ENCODE peak calls at places on chromosomes 1 and 21, in nine cellular contexts. U, F, S, I, Y, K, X, E and J are unnamed samples. For H3K4me1, the result is how much of the 10 kb centered on the place peaks cover.

GRCh38 chr1:3926956-3927355 is 26.9 kb upstream of the C1orf174 start:
- DNase-seq in U (no peak), F (no peak), S (no peak), I (no peak), Y (no peak), K (no peak), X (no peak), E (no peak), J (no peak)

GRCh38 chr1:160779662-160780397 is 16.1 kb upstream of the LY9 start:
- DNase-seq in U (no peak), F (peak), S (no peak), I (no peak), Y (no peak), K (no peak), X (no peak), E (no peak), J (no peak)

GRCh38 chr1:220880367-220880680 is 1.1 kb downstream of the HLX start:
- DNase-seq in U (peak), F (no peak), S (no peak), I (no peak), Y (no peak), K (no peak), X (no peak), E (no peak), J (no peak)

GRCh38 chr1:183622884-183623785 is 12.4 kb downstream of the ARPC5 start:
- DNase-seq in U (peak), F (peak), S (no peak), I (peak), Y (peak), K (no peak), X (peak), E (peak), J (peak)

GRCh38 chr1:62435231-62436038 is 1.4 kb upstream of the USP1 start:
- DNase-seq in U (no peak), F (no peak), S (peak), I (no peak), Y (peak), K (no peak), X (peak), E (no peak), J (peak)

GRCh38 chr21:44989943-44990780 is 50.3 kb downstream of the SLX9 start:
- DNase-seq in U (no peak), F (no peak), S (peak), I (peak), Y (peak), K (peak), X (no peak), E (no peak), J (no peak)

GRCh38 chr1:59900640-59901039 is 25.9 kb downstream of the CYP2J2 start:
- DNase-seq in U (no peak), F (no peak), S (no peak), I (no peak), Y (no peak), K (no peak), X (no peak), E (no peak), J (no peak)

GRCh38 chr1:207333620-207334019 is 12.1 kb downstream of the CD55 start:
- DNase-seq in U (no peak), F (no peak), S (no peak), I (no peak), Y (no peak), K (no peak), X (no peak), E (no peak), J (no peak)

GRCh38 chr21:36773111-36773510 is 74.2 kb downstream of the SIM2 start:
- DNase-seq in U (peak), F (no peak), S (peak), I (no peak), Y (peak), K (peak), X (peak), E (peak), J (peak)

GRCh38 chr21:29670228-29670627 is 269.6 kb downstream of the GRIK1 start:
- DNase-seq in U (no peak), F (no peak), S (no peak), I (no peak), Y (no peak), K (no peak), X (no peak), E (no peak), J (no peak)

GRCh38 chr1:166813508-166814223 is 25.6 kb upstream of the POGK start:
- DNase-seq in U (no peak), F (no peak), S (no peak), I (no peak), Y (no peak), K (no peak), X (no peak), E (no peak), J (no peak)

GRCh38 chr21:34807146-34807880 is 138.5 kb downstream of the CLIC6 start:
- DNase-seq in U (peak), F (no peak), S (no peak), I (no peak), Y (no peak), K (no peak), X (no peak), E (peak), J (no peak)

GRCh38 chr1:77282187-77282865 is 507 bp downstream of the AK5 start:
- DNase-seq in U (peak), F (no peak), S (no peak), I (peak), Y (no peak), K (peak), X (no peak), E (peak), J (no peak)

GRCh38 chr1:209815931-209816338 is 10.0 kb upstream of the IRF6 start:
- DNase-seq in U (no peak), F (no peak), S (no peak), I (no peak), Y (no peak), K (no peak), X (no peak), E (no peak), J (no peak)

GRCh38 chr1:228212415-228212965 is 4.6 kb downstream of the OBSCN start:
- DNase-seq in U (no peak), F (no peak), S (no peak), I (no peak), Y (no peak), K (peak), X (no peak), E (no peak), J (no peak)

GRCh38 chr1:165501975-165502358 is 41.8 kb upstream of the LRRC52 start:
- DNase-seq in U (no peak), F (no peak), S (no peak), I (no peak), Y (no peak), K (no peak), X (no peak), E (no peak), J (no peak)

GRCh38 chr1:197464039-197464438 is 196.0 kb downstream of the CRB1 start:
- DNase-seq in U (peak), F (no peak), S (no peak), I (no peak), Y (peak), K (no peak), X (peak), E (peak), J (peak)

GRCh38 chr1:169081503-169082123 is 24.9 kb upstream of the ATP1B1 start:
- DNase-seq in U (no peak), F (no peak), S (no peak), I (no peak), Y (no peak), K (no peak), X (no peak), E (no peak), J (no peak)

GRCh38 chr1:159144571-159144970 is 26.8 kb upstream of the CADM3 start:
- DNase-seq in U (no peak), F (no peak), S (no peak), I (no peak), Y (no peak), K (no peak), X (no peak), E (no peak), J (no peak)

GRCh38 chr1:209427811-209428210 is 155.7 kb upstream of the CAMK1G start:
- DNase-seq in U (no peak), F (no peak), S (no peak), I (no peak), Y (no peak), K (no peak), X (no peak), E (no peak), J (no peak)

GRCh38 chr1:234658143-234658542 is 48.2 kb upstream of the IRF2BP2 start:
- DNase-seq in U (peak), F (no peak), S (no peak), I (no peak), Y (no peak), K (no peak), X (no peak), E (peak), J (no peak)

GRCh38 chr21:39114871-39115658 is 68.2 kb downstream of the PSMG1 start:
- DNase-seq in U (peak), F (no peak), S (peak), I (no peak), Y (peak), K (no peak), X (no peak), E (peak), J (no peak)

GRCh38 chr1:217135569-217135915 is 412.3 kb upstream of the ESRRG start:
- DNase-seq in U (peak), F (no peak), S (no peak), I (peak), Y (peak), K (no peak), X (no peak), E (peak), J (no peak)

GRCh38 chr1:37473431-37474050 is 839 bp upstream of the ZC3H12A start:
- DNase-seq in U (no peak), F (peak), S (no peak), I (no peak), Y (no peak), K (no peak), X (no peak), E (no peak), J (no peak)

GRCh38 chr1:85280636-85281035 is 4.2 kb upstream of the BCL10 start:
- DNase-seq in U (no peak), F (no peak), S (no peak), I (no peak), Y (no peak), K (no peak), X (no peak), E (no peak), J (no peak)

GRCh38 chr1:25063591-25064416 is 133.7 kb upstream of the RUNX3 start:
- DNase-seq in U (no peak), F (no peak), S (no peak), I (no peak), Y (no peak), K (no peak), X (no peak), E (no peak), J (no peak)

GRCh38 chr1:61953076-61953789 is 211.0 kb downstream of the PATJ start:
- DNase-seq in U (no peak), F (no peak), S (no peak), I (no peak), Y (no peak), K (no peak), X (no peak), E (no peak), J (no peak)

GRCh38 chr21:14353712-14354111 is 29.2 kb downstream of the HSPA13 start:
- DNase-seq in U (no peak), F (no peak), S (no peak), I (no peak), Y (no peak), K (no peak), X (no peak), E (no peak), J (no peak)
- H3K27ac ChIP-seq in U (no peak), F (no peak), S (no peak), I (no peak), Y (no peak), K (no peak), X (no peak), E (no peak), J (no peak)

GRCh38 chr1:174680101-174680500 is 232.3 kb downstream of the GPR52 start:
- DNase-seq in U (no peak), F (no peak), S (no peak), I (no peak), Y (no peak), K (no peak), X (no peak), E (no peak), J (no peak)
- H3K4me1 ChIP-seq in U (under half), F (under half), S (under half), I (under half), Y (under half), K (under half), X (under half), E (under half), J (under half)

GRCh38 chr1:201457508-201457960 is 11.5 kb downstream of the PHLDA3 start:
- DNase-seq in U (no peak), F (no peak), S (no peak), I (no peak), Y (no peak), K (no peak), X (no peak), E (no peak), J (no peak)

GRCh38 chr1:201459052-201459451 is 9.9 kb downstream of the PHLDA3 start:
- DNase-seq in U (no peak), F (no peak), S (no peak), I (no peak), Y (no peak), K (no peak), X (no peak), E (no peak), J (no peak)

GRCh38 chr1:201454568-201454967 is 14.4 kb downstream of the PHLDA3 start:
- DNase-seq in U (no peak), F (no peak), S (peak), I (no peak), Y (no peak), K (no peak), X (no peak), E (no peak), J (no peak)

GRCh38 chr1:201455098-201455497 is 13.9 kb downstream of the PHLDA3 start:
- DNase-seq in U (no peak), F (no peak), S (peak), I (peak), Y (no peak), K (no peak), X (no peak), E (no peak), J (no peak)

DNA sequence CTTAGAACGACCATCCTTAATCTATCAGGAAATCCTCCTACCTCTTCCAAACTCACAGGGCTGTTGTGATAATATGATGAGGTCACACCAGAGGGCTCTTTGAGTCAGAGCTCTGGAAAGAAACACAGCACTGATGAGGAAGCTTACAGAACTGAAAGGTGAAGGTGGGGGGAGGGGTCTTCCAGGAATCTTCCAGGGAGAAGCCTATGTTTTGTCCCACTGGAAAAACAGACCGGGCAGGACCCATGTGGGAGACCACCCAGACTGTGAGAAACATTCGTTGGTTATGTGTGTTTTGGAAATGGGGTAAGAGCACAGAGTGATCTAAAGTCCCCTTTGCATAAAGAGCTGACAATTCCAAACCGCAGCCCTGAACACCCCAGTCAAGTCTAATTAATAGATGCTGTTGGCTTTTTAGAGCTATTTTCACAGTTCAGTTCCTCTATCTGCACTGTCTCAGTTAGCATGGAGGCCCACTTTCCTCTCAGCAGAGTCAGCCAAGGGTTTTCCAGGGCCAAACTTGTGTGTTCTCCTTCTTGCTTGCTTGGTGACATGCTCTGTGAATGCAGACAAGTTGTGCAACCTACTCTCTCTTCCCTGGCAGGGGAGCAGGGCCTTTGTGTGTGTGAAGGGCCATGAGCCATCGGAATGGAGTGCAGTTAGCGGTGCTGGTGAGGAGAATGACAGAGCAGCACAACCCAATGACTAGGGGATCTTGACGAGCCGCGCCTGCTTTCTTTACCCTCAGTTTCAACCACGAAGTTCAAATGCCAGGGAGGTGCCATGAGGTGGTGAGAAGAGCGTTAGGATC is 12.3 kb downstream of the PHLDA3 start:
- DNase-seq in U (peak), F (peak), S (peak), I (no peak), Y (peak), K (no peak), X (peak), E (peak), J (peak)
- H3K4me3 ChIP-seq in U (no peak), F (no peak), S (no peak), I (no peak), Y (no peak), K (no peak), X (no peak), E (no peak), J (no peak)

DNA sequence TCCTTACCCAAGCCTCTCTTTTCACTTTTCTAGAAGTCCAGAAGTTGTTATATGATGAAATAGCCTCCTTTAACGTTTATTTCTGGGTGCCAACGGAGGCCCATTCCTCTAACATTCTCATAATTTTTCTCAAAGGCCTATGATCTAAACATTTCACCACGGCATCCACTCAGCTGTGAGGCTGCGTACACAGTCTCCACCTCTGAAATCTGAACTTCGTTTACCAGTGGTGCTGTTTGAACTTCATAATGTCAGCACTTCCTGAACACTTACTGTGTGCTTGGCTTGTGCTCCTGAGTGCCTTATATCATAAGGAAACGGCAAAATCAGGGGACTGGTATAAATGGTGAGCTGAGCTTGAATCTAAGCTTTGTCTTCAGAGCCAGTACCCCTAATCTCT is 12.0 kb upstream of the RBP7 start:
- DNase-seq in U (peak), F (no peak), S (no peak), I (peak), Y (no peak), K (no peak), X (no peak), E (peak), J (no peak)
- H3K27ac ChIP-seq in U (no peak), F (no peak), S (no peak), I (no peak), Y (no peak), K (peak), X (peak), E (peak), J (no peak)

GRCh38 chr1:201921952-201922558 is 24.3 kb downstream of the LMOD1 start:
- DNase-seq in U (no peak), F (no peak), S (no peak), I (no peak), Y (no peak), K (no peak), X (no peak), E (no peak), J (no peak)
- H3K4me1 ChIP-seq in U (under half), F (under half), S (half or more), I (under half), Y (under half), K (under half), X (under half), E (under half), J (under half)

GRCh38 chr1:241998950-241999495 is at the start of gene MAP1LC3C:
- DNase-seq in U (no peak), F (no peak), S (no peak), I (peak), Y (no peak), K (no peak), X (no peak), E (no peak), J (no peak)
- H3K4me3 ChIP-seq in U (peak), F (no peak), S (peak), I (peak), Y (peak), K (peak), X (peak), E (peak), J (peak)

DNA sequence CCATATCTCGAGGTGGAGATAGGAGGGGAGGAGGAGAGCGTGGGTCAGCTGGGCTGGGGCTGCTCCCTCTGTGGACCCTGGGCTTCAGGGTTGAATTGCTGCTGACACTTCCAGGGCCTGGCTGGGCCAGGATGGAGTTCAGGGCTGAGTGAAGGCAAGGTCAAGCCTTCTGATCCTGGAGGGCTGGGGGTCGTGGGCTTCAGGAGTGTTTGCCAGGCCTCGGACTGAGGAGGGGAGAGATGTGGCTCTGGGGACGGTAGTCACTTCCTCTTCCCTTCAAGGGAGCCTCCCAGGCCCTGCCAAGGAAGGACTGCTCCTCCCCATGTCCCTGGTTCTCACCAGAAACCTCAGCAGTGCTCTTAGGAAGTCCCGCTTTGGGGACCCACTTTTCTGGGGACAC is 12.1 kb upstream of the FAM131C start:
- DNase-seq in U (no peak), F (no peak), S (no peak), I (no peak), Y (no peak), K (no peak), X (no peak), E (no peak), J (no peak)
- H3K27ac ChIP-seq in U (no peak), F (no peak), S (no peak), I (no peak), Y (no peak), K (no peak), X (peak), E (no peak), J (no peak)

DNA sequence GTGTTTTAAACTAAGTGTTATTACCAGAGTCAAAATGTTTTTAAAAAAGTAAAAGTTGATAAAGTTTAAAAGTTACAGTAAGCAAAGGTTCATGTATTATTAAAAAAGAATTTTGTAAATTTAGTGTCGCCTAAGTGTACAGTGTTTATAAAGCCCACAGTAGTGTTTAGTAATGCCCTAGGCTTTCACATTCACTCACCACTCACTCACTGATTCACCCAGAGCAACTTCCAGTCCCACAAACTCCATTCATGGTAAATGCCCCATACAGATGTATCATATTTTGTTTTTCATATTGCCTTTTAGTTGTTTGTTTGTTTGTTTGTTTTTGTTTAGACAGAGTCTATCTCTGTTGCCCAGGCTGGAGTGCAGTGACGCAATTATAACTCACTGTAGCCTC is 353.8 kb upstream of the PTBP2 start:
- DNase-seq in U (peak), F (no peak), S (no peak), I (no peak), Y (no peak), K (no peak), X (no peak), E (peak), J (no peak)
- H3K4me1 ChIP-seq in U (under half), F (under half), S (under half), I (under half), Y (under half), K (under half), X (under half), E (under half), J (under half)

GRCh38 chr1:52955129-52955970 is 28.3 kb downstream of the SCP2 start:
- DNase-seq in U (peak), F (no peak), S (no peak), I (no peak), Y (no peak), K (no peak), X (no peak), E (peak), J (no peak)
- H3K4me3 ChIP-seq in U (no peak), F (no peak), S (no peak), I (no peak), Y (peak), K (no peak), X (no peak), E (no peak), J (no peak)